ENCODE peak calls at places on chromosomes 6 and 20, in four cellular contexts. F is GM12878, O is HepG2, S is H1. Q is an unnamed sample.

GRCh38 chr20:21918398-21918797 is 212.9 kb downstream of the PAX1 start:
- DNase-seq in S (no peak), F (no peak), O (no peak), Q (no peak)

GRCh38 chr6:26351544-26351953 is 13.4 kb upstream of the BTN3A2 start:
- DNase-seq in O (peak; percentile 95), F (no peak), S (no peak), Q (no peak)

GRCh38 chr6:166999845-167000253 is 652 bp downstream of the CEP43 start:
- DNase-seq in S (no peak), O (peak; percentile 74), F (no peak), Q (no peak)

GRCh38 chr6:38391206-38391908 is 248.4 kb downstream of the BTBD9 start:
- DNase-seq in S (no peak), O (no peak), F (no peak), Q (no peak)

GRCh38 chr6:82033631-82034211 is 213.8 kb downstream of the IBTK start:
- DNase-seq in O (no peak), F (no peak), S (no peak), Q (no peak)

GRCh38 chr6:166553563-166554271 is 32.8 kb downstream of the RAMACL start:
- DNase-seq in O (no peak), F (no peak), S (no peak), Q (no peak)

GRCh38 chr6:25370175-25371036 is 91.2 kb downstream of the CARMIL1 start:
- DNase-seq in F (no peak), O (no peak), S (no peak), Q (no peak)

GRCh38 chr20:37651932-37652331 is 41.9 kb upstream of the CTNNBL1 start:
- DNase-seq in S (peak; percentile 65), O (peak; percentile 51), F (no peak), Q (no peak)

GRCh38 chr6:54010340-54011276 is 100.6 kb upstream of the MLIP start:
- DNase-seq in S (no peak), O (peak; percentile 55), F (no peak), Q (no peak)

GRCh38 chr20:14142171-14142570 is 146.9 kb downstream of the MACROD2 start:
- DNase-seq in O (peak; percentile 47), S (peak; percentile 58), F (peak; percentile 2), Q (peak; percentile 56)

GRCh38 chr6:137013738-137014602 is 30.8 kb downstream of the IL20RA start:
- DNase-seq in S (no peak), O (peak; percentile 18), F (no peak), Q (no peak)

GRCh38 chr6:44472250-44472945 is 84.9 kb downstream of the CDC5L start:
- DNase-seq in F (no peak), O (no peak), S (no peak), Q (no peak)

GRCh38 chr6:40715501-40716403 is 128.6 kb upstream of the LRFN2 start:
- DNase-seq in F (no peak), O (no peak), S (no peak), Q (no peak)

GRCh38 chr6:25418463-25419052 is 139.4 kb downstream of the CARMIL1 start:
- DNase-seq in O (no peak), S (no peak), F (no peak), Q (no peak)

GRCh38 chr6:56758120-56758519 is 115.4 kb upstream of the DST start:
- DNase-seq in O (no peak), F (no peak), S (no peak), Q (no peak)

GRCh38 chr20:41177636-41178035 is 40.3 kb downstream of the PLCG1 start:
- DNase-seq in S (peak; percentile 40), O (no peak), F (no peak), Q (no peak)

GRCh38 chr20:59110607-59111006 is 53.0 kb upstream of the ZNF831 start:
- DNase-seq in S (no peak), O (no peak), F (no peak), Q (no peak)

GRCh38 chr6:170374571-170375444 is 68.2 kb downstream of the FAM120B start:
- DNase-seq in S (no peak), F (no peak), O (peak; percentile 17), Q (no peak)

GRCh38 chr6:4348462-4349112 is 213.2 kb upstream of the ECI2 start:
- DNase-seq in F (peak; percentile 45), S (no peak), O (no peak), Q (no peak)

GRCh38 chr6:14984454-14984853 is 261.4 kb upstream of the JARID2 start:
- DNase-seq in F (no peak), S (no peak), O (peak; percentile 36), Q (no peak)

GRCh38 chr20:45303586-45304463 is 2.8 kb upstream of the RBPJL start:
- DNase-seq in O (no peak), F (no peak), S (no peak), Q (no peak)

GRCh38 chr6:133551847-133552331 is 310.7 kb downstream of the EYA4 start:
- DNase-seq in F (no peak), S (no peak), O (no peak), Q (no peak)

GRCh38 chr6:37006793-37007339 is 1.4 kb downstream of the FGD2 start:
- DNase-seq in O (no peak), S (no peak), F (no peak), Q (no peak)

GRCh38 chr6:170031684-170032121 is 259.2 kb downstream of the DLL1 start:
- DNase-seq in F (no peak), O (no peak), S (no peak), Q (no peak)

GRCh38 chr6:119349041-119349340 is 570 bp downstream of the MAN1A1 start:
- DNase-seq in F (no peak), S (peak; percentile 78), O (no peak), Q (no peak)

GRCh38 chr6:137471951-137472350 is 22.2 kb downstream of the OLIG3 start:
- DNase-seq in F (no peak), O (no peak), S (no peak), Q (no peak)

GRCh38 chr6:54655162-54655561 is 191.4 kb upstream of the FAM83B start:
- DNase-seq in F (no peak), S (no peak), O (no peak), Q (no peak)

GRCh38 chr6:133547136-133547535 is 306.0 kb downstream of the EYA4 start:
- DNase-seq in F (no peak), S (no peak), O (no peak), Q (no peak)

GRCh38 chr6:71248306-71248705 is 40.3 kb upstream of the OGFRL1 start:
- DNase-seq in F (peak; percentile 48), S (no peak), O (peak; percentile 4), Q (peak; percentile 30)

DNA sequence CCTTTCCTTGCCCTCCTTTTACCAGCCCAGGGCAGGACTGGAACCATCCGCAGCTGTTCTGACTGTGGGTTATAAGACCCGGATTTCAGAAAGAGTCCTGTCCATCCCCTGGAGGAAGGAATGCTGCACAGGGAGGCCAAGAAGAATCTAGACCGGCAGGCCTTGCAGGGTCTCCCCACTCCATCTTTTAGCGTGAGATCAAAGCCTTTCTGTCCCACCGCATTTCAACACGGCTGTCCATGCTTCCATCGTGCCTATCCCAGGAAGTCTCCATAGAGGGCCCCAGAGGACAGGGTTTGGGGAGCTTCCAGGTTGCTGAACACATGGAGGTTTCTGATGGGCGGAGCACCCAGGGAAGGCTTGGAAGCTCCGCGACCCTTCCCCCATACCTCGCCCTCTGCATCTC is 79.3 kb upstream of the AGPAT4 start:
- DNase-seq in F (no peak), S (peak; percentile 78), O (peak; percentile 46), Q (peak; percentile 46)
- TF ChIP-seq SUZ12 in F (no peak), S (no peak), O (no peak), Q (no peak)

DNA sequence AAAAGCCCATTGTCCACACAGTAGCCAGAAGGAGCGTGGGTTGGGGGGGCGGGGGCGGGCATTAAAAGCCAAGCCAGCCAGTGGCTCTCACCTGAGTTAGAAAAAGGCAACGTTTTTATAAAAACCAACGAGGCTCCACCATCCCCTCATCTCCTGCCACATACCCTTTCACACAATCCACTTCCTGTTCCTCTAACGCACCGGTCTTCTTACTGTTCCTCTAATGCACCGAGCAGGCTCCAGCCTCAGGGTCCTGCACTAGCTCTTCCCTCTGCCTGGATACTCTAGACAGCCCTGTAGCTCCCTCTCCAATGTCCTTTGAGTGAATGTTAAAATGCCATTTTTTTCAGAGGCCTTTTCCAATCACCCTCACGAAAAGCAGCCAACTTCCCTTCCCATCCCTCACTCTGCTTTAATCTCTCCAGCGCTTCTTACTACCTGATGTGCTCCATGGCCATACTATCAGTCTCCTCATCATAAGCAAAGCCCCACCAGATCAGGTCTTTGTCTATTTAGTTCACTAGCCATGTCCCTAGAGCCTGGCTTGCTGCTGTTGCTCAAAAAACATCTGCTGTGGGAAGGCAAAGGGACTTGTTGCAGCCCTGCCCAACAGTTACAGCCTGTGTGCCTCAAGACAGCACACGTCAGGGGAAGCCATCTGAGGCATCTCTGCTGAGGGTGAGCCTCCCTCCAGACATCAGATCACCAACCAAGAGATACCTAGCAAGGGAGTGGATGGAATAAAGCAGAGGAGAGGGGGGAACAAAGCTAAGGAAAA is 4.0 kb downstream of the FKBP1A start:
- DNase-seq in S (no peak), F (no peak), O (no peak), Q (no peak)
- H3K4me3 ChIP-seq in S (no peak overlapping the region), F (peak overlapping the region; percentile 59), O (no peak overlapping the region), Q (no peak overlapping the region)

DNA sequence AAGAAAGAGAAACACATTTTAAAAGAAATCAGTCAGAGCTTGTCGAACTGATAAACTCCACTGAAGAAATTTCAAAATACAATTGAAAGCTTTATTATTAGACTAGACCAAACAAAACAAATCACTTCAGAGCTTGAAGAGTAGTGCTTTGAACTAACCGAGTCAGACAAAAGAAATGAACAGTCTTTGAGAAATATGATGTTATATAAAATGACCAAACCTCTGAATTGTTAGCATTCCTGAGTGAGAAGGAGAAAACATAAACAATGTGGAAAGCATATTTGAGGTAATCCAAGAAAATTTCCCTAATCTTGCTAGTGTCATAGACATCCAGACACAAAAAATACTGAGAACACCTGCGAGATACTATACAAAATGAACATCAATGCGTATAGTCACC is 13.2 kb upstream of the CST4 start:
- DNase-seq in F (no peak), S (no peak), O (no peak), Q (no peak)
- TF ChIP-seq SUZ12 in F (no peak), S (no peak), O (no peak), Q (no peak)

DNA sequence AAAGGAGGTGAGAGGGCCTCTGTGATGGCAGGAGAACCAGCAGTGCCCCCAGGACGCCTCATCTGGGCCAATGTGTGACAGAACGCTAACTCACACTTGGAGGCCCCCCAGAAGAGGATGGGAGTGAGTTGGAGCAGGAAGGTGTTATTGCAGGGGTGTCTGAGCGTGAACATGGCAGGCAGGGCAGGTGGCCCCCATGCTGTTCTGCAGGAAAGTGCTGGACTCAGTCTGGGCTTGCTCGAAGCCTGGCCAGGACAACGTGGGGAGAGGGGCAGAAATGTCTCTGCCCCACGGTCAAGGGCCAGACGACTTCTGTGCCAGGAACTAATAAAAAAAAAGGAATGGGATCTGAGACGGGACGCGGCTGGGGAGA is 931 bp upstream of the EBF4 start:
- DNase-seq in S (no peak), O (no peak), F (no peak), Q (no peak)
- H3K4me3 ChIP-seq in S (peak overlapping the region; percentile 21), O (no peak overlapping the region), F (no peak overlapping the region), Q (no peak overlapping the region)

Q was measured in NT2/D1.